ENCODE peak calls at places on chromosome 11, in six cellular contexts. N, W, C, L, M and S are unnamed samples.

GRCh38 chr11:131924446-131925240 is 554.2 kb downstream of the NTM start:
- DNase-seq in L (no peak), C (no peak), W (no peak), M (no peak), N (no peak), S (no peak)

GRCh38 chr11:26844963-26845362 is 123.1 kb upstream of the SLC5A12 start:
- DNase-seq in N (no peak), L (no peak), C (no peak), W (no peak), M (no peak), S (no peak)

GRCh38 chr11:26665946-26666345 is 55.9 kb downstream of the SLC5A12 start:
- DNase-seq in M (no peak), C (no peak), N (no peak), L (no peak), W (no peak), S (no peak)

GRCh38 chr11:45771942-45772522 is 32.9 kb upstream of the SLC35C1 start:
- DNase-seq in W (peak), C (peak), M (no peak), L (peak), N (peak), S (peak)

GRCh38 chr11:2933376-2934056 is 4.3 kb upstream of the PHLDA2 start:
- DNase-seq in N (no peak), W (peak), C (no peak), L (peak), M (peak), S (peak)

GRCh38 chr11:33719587-33719986 is 16.6 kb downstream of the CD59 start:
- DNase-seq in C (no peak), M (no peak), L (no peak), N (no peak), W (no peak), S (no peak)

GRCh38 chr11:1573077-1573846 is 1.2 kb upstream of the DUSP8 start:
- DNase-seq in C (no peak), W (no peak), N (no peak), L (peak), M (no peak), S (no peak)

GRCh38 chr11:72303179-72303578 is 59.2 kb upstream of the PHOX2A start:
- DNase-seq in L (no peak), W (no peak), M (no peak), N (no peak), C (no peak), S (no peak)

GRCh38 chr11:122020902-122021301 is 95.1 kb downstream of the BLID start:
- DNase-seq in M (no peak), W (no peak), L (peak), C (no peak), N (no peak), S (peak)

GRCh38 chr11:10725907-10726253 is 25.2 kb upstream of the CTR9 start:
- DNase-seq in N (no peak), L (no peak), M (no peak), C (no peak), W (no peak), S (no peak)

GRCh38 chr11:69642913-69643632 is 2.1 kb downstream of the CCND1 start:
- DNase-seq in M (no peak), N (peak), C (peak), W (no peak), L (peak), S (peak)

GRCh38 chr11:64062185-64063039 is 26.7 kb downstream of the FLRT1 start:
- DNase-seq in C (no peak), N (no peak), M (no peak), W (no peak), L (no peak), S (no peak)

GRCh38 chr11:34425863-34426262 is 12.9 kb upstream of the CAT start:
- DNase-seq in W (no peak), M (no peak), C (no peak), N (no peak), L (no peak), S (no peak)

GRCh38 chr11:32305460-32305859 is 129.9 kb downstream of the WT1 start:
- DNase-seq in W (no peak), C (no peak), N (no peak), M (no peak), L (no peak), S (no peak)

GRCh38 chr11:126838779-126839178 is 161.8 kb downstream of the KIRREL3 start:
- DNase-seq in N (no peak), L (no peak), C (no peak), W (no peak), M (no peak), S (no peak)

GRCh38 chr11:58900479-58901420 is 38.5 kb upstream of the GLYATL1 start:
- DNase-seq in W (peak), L (peak), M (peak), N (peak), C (peak), S (peak)

GRCh38 chr11:93123351-93123898 is 74.4 kb downstream of the SLC36A4 start:
- DNase-seq in W (no peak), M (no peak), N (no peak), C (no peak), L (no peak), S (no peak)

GRCh38 chr11:69839516-69839915 is 20.3 kb upstream of the FGF3 start:
- DNase-seq in N (no peak), C (no peak), L (no peak), M (no peak), W (no peak), S (no peak)

GRCh38 chr11:112588252-112588668 is 327.6 kb upstream of the PLET1 start:
- DNase-seq in L (peak), M (peak), W (peak), C (peak), N (peak), S (peak)

GRCh38 chr11:102449651-102450570 is 2.7 kb downstream of the TMEM123 start:
- DNase-seq in L (no peak), N (no peak), C (peak), W (no peak), M (no peak), S (no peak)

GRCh38 chr11:86442827-86443226 is 68.1 kb downstream of the CCDC81 start:
- DNase-seq in M (no peak), L (no peak), N (no peak), C (no peak), W (no peak), S (no peak)

GRCh38 chr11:100910808-100911207 is 218.8 kb downstream of the PGR start:
- DNase-seq in L (no peak), C (no peak), M (no peak), N (no peak), W (no peak), S (no peak)

GRCh38 chr11:27205269-27205668 is 157.7 kb downstream of the CCDC34 start:
- DNase-seq in N (no peak), W (no peak), M (no peak), C (no peak), L (no peak), S (no peak)

GRCh38 chr11:57312511-57313021 is 12.2 kb downstream of the TNKS1BP1 start:
- DNase-seq in W (no peak), C (no peak), N (no peak), M (no peak), L (no peak), S (no peak)

GRCh38 chr11:95850137-95850536 is 59.8 kb downstream of the CEP57 start:
- DNase-seq in M (no peak), L (no peak), C (no peak), N (no peak), W (no peak), S (no peak)

DNA sequence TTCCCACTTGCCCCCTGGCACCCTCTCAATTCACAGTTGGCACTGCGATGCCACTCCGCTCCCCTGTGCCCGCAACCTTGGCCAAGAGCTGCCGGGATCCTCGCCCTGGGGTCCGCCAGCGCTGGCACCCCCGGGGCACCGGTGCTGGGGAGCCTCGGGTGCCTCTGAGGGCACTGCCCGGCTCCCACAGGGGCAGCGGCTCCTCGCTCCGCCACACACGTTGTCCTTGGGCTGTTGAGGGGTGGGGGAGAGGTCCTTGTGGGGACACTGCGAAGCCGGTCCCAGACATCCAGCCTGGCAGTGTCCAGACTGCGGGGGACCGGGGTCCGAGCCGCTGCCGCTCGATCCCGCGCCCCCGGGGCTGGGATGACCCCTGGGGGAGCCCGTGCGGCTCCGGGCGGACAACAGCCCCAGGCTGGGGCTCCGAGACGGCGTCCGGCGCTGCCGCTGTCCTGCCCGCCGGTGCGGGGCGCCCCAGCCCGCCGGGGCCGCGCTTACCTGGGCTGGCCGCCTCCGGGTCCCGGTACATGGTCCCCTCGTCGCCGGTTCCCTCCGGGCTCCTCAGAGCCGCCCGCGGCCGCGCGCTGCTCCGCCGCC is 486 bp downstream of the SYT7 start:
- DNase-seq in N (no peak), C (no peak), M (no peak), L (no peak), W (no peak), S (peak)
- H2AFZ ChIP-seq in N (peak), C (no peak), M (no peak), L (no peak), W (no peak), S (no peak)

GRCh38 chr11:78045851-78046485 is 17.7 kb upstream of the THRSP start:
- DNase-seq in N (peak), C (peak), W (peak), M (no peak), L (peak), S (peak)
- TF ChIP-seq POLR2AphosphoS5 in N (no peak), C (no peak), W (peak), M (no peak), L (peak), S (no peak)

DNA sequence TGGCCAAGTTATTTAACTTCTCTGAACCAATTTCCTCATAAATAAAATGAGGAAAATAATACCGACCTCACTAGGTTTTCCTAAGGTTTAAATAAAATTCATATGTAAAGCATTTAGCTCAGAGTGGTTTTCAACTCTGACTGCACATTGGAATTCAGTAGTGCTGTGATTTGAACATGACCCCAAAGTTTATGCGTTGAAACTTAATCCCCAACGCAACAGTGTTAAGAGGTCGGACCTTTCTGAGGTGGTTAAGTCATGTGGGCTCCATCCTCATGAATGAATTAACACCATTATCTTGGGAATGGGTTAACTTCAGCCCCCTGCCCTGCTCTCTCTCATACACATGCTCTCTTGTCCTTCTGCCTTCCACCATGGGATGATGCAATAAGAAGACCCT is 322.2 kb downstream of the AASDHPPT start:
- DNase-seq in L (no peak), N (no peak), M (no peak), C (no peak), W (no peak), S (no peak)
- H3K4me3 ChIP-seq in L (no peak), N (no peak), M (no peak), C (no peak), W (no peak), S (no peak)

GRCh38 chr11:119422505-119423416 is at the start of gene THY1:
- DNase-seq in M (no peak), C (no peak), L (peak), N (no peak), W (no peak), S (peak)
- H2AFZ ChIP-seq in M (no peak), C (no peak), L (peak), N (no peak), W (no peak), S (peak)